ENCODE peak calls at places on chromosomes 5 and 9, in five cellular contexts. F is HCT116; Y is fibroblast of the conjunctiva; E is nucleus accumbens; J is activated naive CD4-positive, alpha-beta T cell. N is an unnamed sample.

GRCh38 chr5:78063495-78063894 is 231.0 kb downstream of the AP3B1 start:
- DNase-seq in F (no peak), Y (no peak), E (no peak), J (no peak), N (no peak)

GRCh38 chr5:147398860-147399259 is 111.0 kb downstream of the DPYSL3 start:
- DNase-seq in F (no peak), Y (peak; percentile 61), E (no peak), J (no peak), N (no peak)

GRCh38 chr5:142871056-142871879 is 101.1 kb downstream of the ARHGAP26 start:
- DNase-seq in F (peak; percentile 53), Y (no peak), E (no peak), J (no peak), N (no peak)

GRCh38 chr9:125484632-125485282 is 222.3 kb downstream of the MAPKAP1 start:
- DNase-seq in F (no peak), Y (no peak), E (no peak), J (no peak), N (no peak)

GRCh38 chr9:84974790-84975189 is 305.3 kb downstream of the NTRK2 start:
- DNase-seq in F (no peak), Y (no peak), E (peak; percentile 24), J (no peak), N (no peak)

GRCh38 chr5:28809811-28810750 is 1771.7 kb upstream of the CDH9 start:
- DNase-seq in F (no peak), Y (no peak), E (no peak), J (no peak), N (no peak)

GRCh38 chr9:89179535-89179919 is 909 bp upstream of the SHC3 start:
- DNase-seq in F (no peak), Y (no peak), E (no peak), J (no peak), N (no peak)

GRCh38 chr9:137070906-137071275 is 534 bp upstream of the SAPCD2 start:
- DNase-seq in F (no peak), Y (no peak), E (peak; percentile 72), J (no peak), N (peak; percentile 90)

GRCh38 chr5:34415559-34416198 is 240.4 kb upstream of the RAI14 start:
- DNase-seq in F (no peak), Y (no peak), E (no peak), J (no peak), N (no peak)

GRCh38 chr9:135400496-135400895 is 79.1 kb upstream of the PPP1R26 start:
- DNase-seq in F (no peak), Y (no peak), E (no peak), J (no peak), N (no peak)

GRCh38 chr5:119286516-119287488 is 69.0 kb upstream of the TNFAIP8 start:
- DNase-seq in F (no peak), Y (no peak), E (no peak), J (no peak), N (no peak)

GRCh38 chr9:104868687-104869404 is 59.1 kb downstream of the ABCA1 start:
- DNase-seq in F (no peak), Y (peak; percentile 62), E (no peak), J (no peak), N (peak; percentile 33)

GRCh38 chr9:4927043-4927471 is 58.0 kb upstream of the JAK2 start:
- DNase-seq in F (no peak), Y (no peak), E (no peak), J (no peak), N (no peak)

GRCh38 chr5:52786937-52787599 is 648 bp upstream of the ITGA1 start:
- DNase-seq in F (peak; percentile 50), Y (no peak), E (no peak), J (no peak), N (no peak)

GRCh38 chr5:13477118-13477737 is 467.3 kb downstream of the DNAH5 start:
- DNase-seq in F (no peak), Y (peak; percentile 33), E (no peak), J (no peak), N (no peak)

GRCh38 chr5:155983954-155984353 is 343.0 kb upstream of the SGCD start:
- DNase-seq in F (no peak), Y (no peak), E (no peak), J (no peak), N (no peak)

N was measured in substantia nigra.